ENCODE peak calls at places on chromosomes 3 and 15, in eight cellular contexts. M, G, B, R, N, W, Z and V are unnamed samples. For H3K4me1 and H3K27me3, the result is how much of the 10 kb centered on the place peaks cover.

GRCh38 chr3:150165396-150166094 is 194.8 kb upstream of the PFN2 start:
- DNase-seq in N (no peak), W (no peak), B (no peak), R (no peak), M (no peak), G (no peak), Z (no peak), V (no peak)

GRCh38 chr15:91099616-91100560 is at the start of gene SV2B:
- DNase-seq in B (no peak), M (peak), Z (no peak), G (no peak), W (peak), N (peak), R (peak), V (no peak)

GRCh38 chr3:9316881-9317341 is 45.9 kb upstream of the THUMPD3 start:
- DNase-seq in G (no peak), M (peak), Z (no peak), B (peak), R (no peak), N (peak), W (peak), V (no peak)

GRCh38 chr3:24365168-24365567 is 129.5 kb downstream of the THRB start:
- DNase-seq in B (peak), M (peak), Z (no peak), N (peak), G (no peak), R (no peak), W (no peak), V (no peak)

GRCh38 chr15:38696790-38697495 is 132.3 kb upstream of the RASGRP1 start:
- DNase-seq in R (no peak), N (no peak), W (no peak), Z (no peak), G (no peak), B (no peak), M (no peak), V (no peak)

GRCh38 chr3:186194451-186194811 is 85.5 kb upstream of the ETV5 start:
- DNase-seq in M (no peak), G (no peak), B (no peak), R (no peak), N (no peak), W (no peak), Z (no peak), V (no peak)

GRCh38 chr3:163916596-163917560 is 1161.4 kb downstream of the SI start:
- DNase-seq in N (peak), Z (no peak), R (no peak), B (no peak), M (no peak), G (no peak), W (no peak), V (no peak)

GRCh38 chr15:67125589-67126502 is 60.4 kb downstream of the SMAD3 start:
- DNase-seq in R (no peak), Z (no peak), N (peak), B (no peak), G (no peak), W (no peak), M (peak), V (no peak)

GRCh38 chr3:79414821-79415220 is 353.0 kb downstream of the ROBO1 start:
- DNase-seq in W (no peak), G (no peak), B (peak), M (peak), N (peak), R (no peak), Z (no peak), V (no peak)

GRCh38 chr3:160401301-160402095 is 2.0 kb downstream of the SMC4 start:
- DNase-seq in R (peak), M (peak), Z (no peak), N (peak), B (peak), W (no peak), G (no peak), V (no peak)

GRCh38 chr3:170585008-170585936 is 603 bp downstream of the SLC7A14 start:
- DNase-seq in R (no peak), W (peak), N (peak), Z (no peak), B (no peak), M (no peak), G (no peak), V (no peak)

GRCh38 chr15:43215961-43216360 is 4.9 kb downstream of the EPB42 start:
- DNase-seq in Z (no peak), R (no peak), B (no peak), N (no peak), W (no peak), G (no peak), M (peak), V (no peak)

GRCh38 chr3:65497846-65498245 is 540.9 kb downstream of the MAGI1 start:
- DNase-seq in N (no peak), G (no peak), Z (no peak), R (no peak), M (no peak), W (no peak), B (no peak), V (no peak)

GRCh38 chr15:90161946-90162345 is 39.2 kb upstream of the SEMA4B start:
- DNase-seq in G (no peak), M (peak), N (no peak), R (no peak), Z (no peak), B (no peak), W (no peak), V (no peak)

GRCh38 chr3:81910244-81910852 is 148.9 kb upstream of the GBE1 start:
- DNase-seq in N (peak), B (peak), G (no peak), W (no peak), R (peak), M (peak), Z (no peak), V (no peak)

GRCh38 chr15:62456011-62456920 is 291.2 kb upstream of the C2CD4B start:
- DNase-seq in R (no peak), Z (no peak), G (no peak), W (no peak), B (no peak), N (no peak), M (no peak), V (no peak)

GRCh38 chr15:67824157-67824899 is 981 bp upstream of the SKOR1 start:
- DNase-seq in N (no peak), R (no peak), Z (no peak), G (no peak), M (no peak), B (no peak), W (no peak), V (no peak)

GRCh38 chr3:98359250-98359649 is 5.6 kb downstream of the OR5K4 start:
- DNase-seq in W (no peak), G (no peak), N (no peak), Z (no peak), B (no peak), R (no peak), M (no peak), V (no peak)

GRCh38 chr15:65954289-65954741 is 85.0 kb downstream of the RAB11A start:
- DNase-seq in B (no peak), M (peak), G (no peak), R (no peak), N (peak), W (peak), Z (no peak), V (no peak)

GRCh38 chr15:80996247-80996646 is 4.5 kb upstream of the TLNRD1 start:
- DNase-seq in M (peak), W (no peak), Z (no peak), R (no peak), N (no peak), B (no peak), G (no peak), V (no peak)

GRCh38 chr3:107699682-107700081 is 176.9 kb downstream of the BBX start:
- DNase-seq in W (no peak), N (no peak), G (no peak), B (no peak), R (no peak), Z (no peak), M (peak), V (no peak)

GRCh38 chr3:42164635-42165034 is 73.5 kb downstream of the TRAK1 start:
- DNase-seq in R (no peak), N (no peak), Z (no peak), M (no peak), B (no peak), G (no peak), W (no peak), V (no peak)

GRCh38 chr3:42169579-42169978 is 78.4 kb downstream of the TRAK1 start:
- DNase-seq in R (no peak), B (no peak), M (no peak), W (no peak), N (no peak), Z (no peak), G (no peak), V (no peak)

GRCh38 chr3:42166214-42166613 is 75.1 kb downstream of the TRAK1 start:
- DNase-seq in G (no peak), N (no peak), Z (no peak), B (no peak), R (no peak), W (no peak), M (no peak), V (no peak)

GRCh38 chr3:42165211-42165610 is 74.1 kb downstream of the TRAK1 start:
- DNase-seq in Z (no peak), B (no peak), G (no peak), R (no peak), N (no peak), M (no peak), W (no peak), V (no peak)

DNA sequence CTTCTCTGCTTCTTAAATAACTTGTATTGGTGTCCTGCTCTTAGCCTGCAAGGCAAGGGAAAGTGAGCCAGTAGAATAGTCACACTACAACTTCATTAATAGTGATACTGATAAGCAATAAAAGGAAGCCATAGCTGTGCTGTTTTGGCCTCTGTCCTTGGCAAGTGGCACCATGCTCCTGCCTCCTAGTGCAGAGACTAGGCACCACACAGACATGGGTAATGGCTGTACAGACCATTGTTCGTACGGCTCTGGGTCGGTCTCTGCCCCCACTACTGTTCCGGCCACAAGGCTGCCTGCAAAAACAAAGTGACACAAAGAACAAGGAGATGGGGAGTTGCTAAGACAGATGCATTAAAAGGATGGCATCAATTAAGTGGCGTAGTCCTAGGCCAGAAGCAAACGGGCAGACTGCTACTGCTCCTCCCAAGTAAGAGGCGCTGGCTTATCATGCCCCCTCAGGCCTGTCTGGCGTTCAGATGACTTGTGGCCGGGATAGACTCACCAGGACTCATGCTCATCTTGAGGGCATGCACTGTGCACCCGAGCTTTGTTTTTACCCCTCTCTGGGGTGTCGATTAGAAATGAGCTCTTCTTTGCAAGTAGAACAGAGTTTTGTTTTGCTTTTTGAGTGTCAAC is 75.6 kb downstream of the TRAK1 start:
- DNase-seq in N (no peak), Z (no peak), W (no peak), G (no peak), R (no peak), M (no peak), B (no peak), V (no peak)
- H3K4me1 ChIP-seq in N (under half), Z (under half), W (under half), G (under half), R (under half), M (under half), B (under half), V (under half)

GRCh38 chr3:128473737-128474136 is 7.0 kb upstream of the DNAJB8 start:
- DNase-seq in Z (no peak), W (no peak), B (no peak), G (no peak), R (no peak), M (no peak), N (no peak), V (no peak)

GRCh38 chr3:128475355-128475754 is 8.7 kb upstream of the DNAJB8 start:
- DNase-seq in M (no peak), Z (no peak), W (no peak), G (no peak), N (no peak), R (no peak), B (no peak), V (no peak)

GRCh38 chr3:128478576-128479506 is 12.2 kb upstream of the DNAJB8 start:
- DNase-seq in Z (no peak), M (no peak), N (no peak), W (no peak), B (no peak), R (no peak), G (no peak), V (no peak)

GRCh38 chr3:128479558-128480086 is 12.9 kb upstream of the DNAJB8 start:
- DNase-seq in M (no peak), R (no peak), W (no peak), N (no peak), B (no peak), Z (no peak), G (no peak), V (no peak)

DNA sequence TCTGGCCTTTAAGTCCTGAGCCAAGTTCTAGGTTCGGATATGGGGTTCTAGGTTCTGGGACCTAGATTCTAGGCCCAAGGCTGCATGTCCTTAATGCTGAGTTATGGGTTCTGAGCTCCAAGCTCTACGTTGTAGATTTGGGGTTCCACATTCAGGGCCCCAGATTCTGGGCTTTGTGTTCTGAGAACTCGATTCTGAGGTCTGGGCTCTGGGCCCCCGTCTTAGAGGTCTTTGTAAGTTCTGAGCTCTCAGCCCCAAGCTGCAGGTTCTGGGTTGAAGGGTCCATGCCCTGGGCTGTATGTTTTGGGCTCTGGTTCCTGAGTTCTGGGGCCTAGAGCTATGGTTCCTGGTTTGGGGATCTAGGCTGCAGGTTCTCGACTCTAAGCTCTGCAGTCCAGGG is 10.0 kb upstream of the DNAJB8 start:
- DNase-seq in N (no peak), W (no peak), R (no peak), M (no peak), G (no peak), Z (no peak), B (no peak), V (no peak)
- H3K27me3 ChIP-seq in N (half or more), W (half or more), R (under half), M (under half), G (under half), Z (under half), B (under half), V (half or more)

DNA sequence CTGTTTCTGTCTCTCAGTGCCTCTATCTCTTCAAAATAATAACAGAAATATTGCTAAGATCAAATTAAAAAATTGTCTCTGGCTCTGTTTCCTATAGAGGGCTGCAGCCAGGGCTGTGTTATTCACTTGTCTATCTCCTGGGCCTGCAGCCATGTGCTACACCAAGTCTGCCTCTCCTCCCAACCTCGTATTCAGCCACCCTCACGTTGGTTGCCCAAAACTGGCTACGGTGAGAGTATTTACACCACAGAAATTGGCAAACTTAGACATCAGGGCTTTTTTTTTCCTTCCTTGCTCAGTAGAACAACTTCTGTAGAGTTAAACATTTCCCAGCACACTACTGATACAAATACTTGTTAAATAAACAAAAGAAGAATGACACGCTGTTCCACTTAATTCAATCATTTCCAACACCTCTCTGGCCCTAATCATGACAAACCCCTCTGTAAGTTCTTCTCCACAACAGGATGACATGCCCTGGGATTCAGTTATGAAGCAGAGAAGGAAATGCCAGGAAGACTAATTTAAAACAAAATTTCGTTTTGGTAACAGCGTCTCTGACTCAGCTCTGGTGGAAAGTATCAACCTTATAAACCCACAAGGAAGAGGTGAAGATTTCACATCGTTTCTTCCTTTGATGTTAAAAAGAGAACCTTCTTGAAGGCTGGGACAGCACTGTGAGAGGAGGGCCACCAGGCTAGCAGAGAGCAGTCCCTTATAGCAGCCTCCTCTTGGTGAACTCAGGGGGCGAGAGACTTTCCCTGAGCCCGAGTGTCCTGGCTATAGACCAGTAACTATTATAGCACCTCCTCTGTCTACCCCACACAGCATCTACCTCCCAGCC is 321.2 kb upstream of the ICE2 start:
- DNase-seq in N (peak), R (no peak), Z (no peak), M (no peak), W (no peak), B (no peak), G (no peak), V (no peak)
- H3K4me1 ChIP-seq in N (under half), R (under half), Z (half or more), M (under half), W (under half), B (under half), G (under half), V (half or more)

GRCh38 chr3:183427206-183428139 is 946 bp downstream of the MCF2L2 start:
- DNase-seq in W (peak), N (no peak), R (no peak), B (no peak), Z (no peak), G (no peak), M (no peak), V (no peak)

GRCh38 chr3:183430325-183430957 is 2.0 kb upstream of the MCF2L2 start:
- DNase-seq in Z (no peak), M (no peak), W (no peak), G (no peak), R (no peak), N (no peak), B (no peak), V (no peak)

DNA sequence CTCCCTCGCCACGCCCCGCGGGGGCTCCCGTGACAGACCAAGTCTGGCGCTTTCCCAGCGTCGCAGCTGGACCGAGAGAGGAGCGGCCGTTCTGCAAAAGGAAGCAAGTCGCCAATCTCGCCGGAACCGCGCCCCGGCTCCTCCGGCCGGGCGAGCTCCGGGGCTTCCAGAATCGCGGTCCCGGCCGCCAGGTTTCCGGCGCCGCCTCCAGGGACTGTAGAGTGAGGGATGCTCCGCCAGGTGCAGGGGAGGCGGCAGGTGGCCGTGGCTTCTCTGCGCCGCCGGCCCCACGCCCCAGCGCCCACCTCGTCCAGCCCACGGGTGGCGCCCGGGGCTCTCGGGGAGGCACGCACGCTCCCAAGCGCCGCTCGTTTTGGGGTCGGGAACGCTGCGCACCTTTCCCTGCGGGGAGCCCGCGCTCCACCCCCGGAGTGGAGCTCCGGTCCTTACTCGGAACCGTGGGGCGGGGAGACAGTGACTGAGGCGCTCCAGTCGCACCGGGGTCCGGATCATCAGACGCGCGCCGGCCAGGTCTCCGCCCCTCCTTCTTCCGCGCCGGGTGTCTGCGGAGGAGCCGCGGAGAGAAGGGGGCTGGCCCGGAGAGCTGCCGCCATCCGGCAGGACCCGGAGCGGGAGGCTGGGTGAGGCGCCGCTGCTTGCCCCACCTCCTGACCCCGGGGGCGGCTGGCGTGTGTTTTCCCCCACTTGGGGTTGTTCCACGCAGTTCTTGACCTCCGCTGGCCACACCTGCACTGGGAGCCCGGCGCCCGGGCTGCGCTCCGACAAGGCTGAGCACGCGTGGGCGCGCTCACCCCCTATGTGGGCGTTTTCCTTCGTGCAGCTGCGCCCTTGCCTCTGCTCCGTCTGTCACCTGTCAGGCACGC is at the start of gene MCF2L2:
- DNase-seq in B (peak), Z (peak), M (peak), N (peak), G (peak), R (peak), W (peak), V (no peak)
- H3K27me3 ChIP-seq in B (under half), Z (under half), M (under half), N (half or more), G (under half), R (under half), W (under half), V (under half)

GRCh38 chr3:53022647-53023046 is 23.2 kb downstream of the SFMBT1 start:
- DNase-seq in Z (no peak), R (no peak), B (no peak), W (no peak), M (no peak), N (no peak), G (no peak), V (no peak)
- H3K4me1 ChIP-seq in Z (under half), R (under half), B (under half), W (under half), M (under half), N (under half), G (under half), V (under half)